ENCODE peak calls at places on chromosome 7, in ten cellular contexts. X is HCT116; L is iPS DF 19.7; I is GM20000; U is stimulated activated CD4-positive, alpha-beta T cell treated with anti-CD3 and anti-CD28 coated beads, TNF-alpha, amount 100 ng/mL, for 4 hours; B is Panc1; E is effector CD4-positive, alpha-beta T cell; Y is lung; O is hippocampal formation; K is left colon. Q is an unnamed sample.

GRCh38 chr7:1668486-1668931 is 1.6 kb upstream of the ELFN1 start:
- DNase-seq in K (no peak), U (no peak), Y (no peak), I (peak), O (no peak), B (no peak), L (no peak), E (no peak), X (no peak), Q (no peak)

GRCh38 chr7:22885824-22886255 is 63.2 kb upstream of the TOMM7 start:
- DNase-seq in X (no peak), K (no peak), E (no peak), U (peak), Y (no peak), B (no peak), O (no peak), I (peak), L (no peak), Q (no peak)

GRCh38 chr7:127632276-127632910 is 14.5 kb upstream of the PAX4 start:
- DNase-seq in K (no peak), U (no peak), E (no peak), L (no peak), Y (no peak), I (no peak), O (no peak), X (no peak), B (no peak), Q (no peak)

GRCh38 chr7:146736446-146737190 is 620.0 kb downstream of the CNTNAP2 start:
- DNase-seq in B (no peak), O (no peak), L (no peak), K (no peak), Y (no peak), I (no peak), E (no peak), X (no peak), U (no peak), Q (peak)

GRCh38 chr7:101386558-101387199 is 24.0 kb downstream of the COL26A1 start:
- DNase-seq in Y (no peak), E (no peak), K (peak), O (no peak), X (no peak), L (no peak), I (no peak), B (no peak), U (no peak), Q (no peak)

GRCh38 chr7:76383089-76383944 is 24.5 kb upstream of the YWHAG start:
- DNase-seq in O (no peak), L (no peak), X (peak), K (no peak), Y (no peak), U (no peak), E (no peak), B (no peak), I (no peak), Q (no peak)

GRCh38 chr7:157788573-157788972 is 451.8 kb downstream of the DNAJB6 start:
- DNase-seq in X (no peak), K (no peak), B (no peak), O (no peak), L (no peak), U (no peak), I (no peak), Y (no peak), E (no peak), Q (no peak)

GRCh38 chr7:91892099-91892788 is 11.7 kb upstream of the MTERF1 start:
- DNase-seq in L (no peak), Y (no peak), B (no peak), U (no peak), E (no peak), X (no peak), O (no peak), I (no peak), K (no peak), Q (no peak)

GRCh38 chr7:20021834-20022233 is 195.3 kb downstream of the MACC1 start:
- DNase-seq in U (no peak), K (no peak), X (no peak), L (no peak), Y (no peak), B (no peak), O (no peak), I (no peak), E (no peak), Q (no peak)

GRCh38 chr7:1665721-1666250 is 4.3 kb upstream of the ELFN1 start:
- DNase-seq in I (peak), E (no peak), O (no peak), B (no peak), Y (no peak), L (no peak), U (no peak), X (no peak), K (no peak), Q (no peak)

GRCh38 chr7:1678571-1679325 is 8.7 kb downstream of the ELFN1 start:
- DNase-seq in Y (no peak), U (no peak), L (no peak), B (no peak), E (no peak), I (no peak), X (no peak), O (no peak), K (no peak), Q (no peak)

GRCh38 chr7:151539055-151539714 is 19.5 kb upstream of the RHEB start:
- DNase-seq in L (peak), B (no peak), O (peak), I (peak), X (no peak), U (no peak), Y (no peak), K (no peak), E (no peak), Q (no peak)

GRCh38 chr7:128835231-128835751 is 5.1 kb downstream of the FLNC start:
- DNase-seq in I (no peak), E (no peak), B (no peak), X (no peak), Y (no peak), L (no peak), K (no peak), U (no peak), O (no peak), Q (no peak)

GRCh38 chr7:155467846-155468821 is 10.2 kb downstream of the EN2 start:
- DNase-seq in U (no peak), X (no peak), E (no peak), I (peak), Y (no peak), K (no peak), O (no peak), B (no peak), L (no peak), Q (no peak)